ENCODE peak calls at places on chromosomes 2 and 18, in seven cellular contexts. V is stimulated activated CD4-positive, alpha-beta T cell treated with anti-CD3 and anti-CD28 coated beads, Interleukin-4, amount 100 ng/mL, for 4 hours; A is RWPE1; N is AG10803; P is cardiac fibroblast; Z is T-helper 1 cell; C is left ventricle myocardium inferior. Q is an unnamed sample.

GRCh38 chr18:48994926-48995835 is 44.4 kb upstream of the SMAD7 start:
- DNase-seq in V (no peak), A (no peak), N (no peak), P (no peak), Z (no peak), C (no peak), Q (no peak)

GRCh38 chr18:2657788-2658458 is 2.4 kb downstream of the SMCHD1 start:
- DNase-seq in V (no peak), A (peak; percentile 21), N (peak; percentile 59), P (peak; percentile 72), Z (peak; percentile 44), C (no peak), Q (peak; percentile 91)

GRCh38 chr2:177930916-177931315 is 141.7 kb downstream of the PDE11A start:
- DNase-seq in V (no peak), A (no peak), N (no peak), P (no peak), Z (no peak), C (no peak), Q (no peak)

GRCh38 chr2:1743396-1744150 is 742 bp downstream of the PXDN start:
- DNase-seq in V (no peak), A (peak; percentile 31), N (peak; percentile 66), P (peak; percentile 77), Z (no peak), C (no peak), Q (peak; percentile 55)

GRCh38 chr2:189265696-189266320 is 86.2 kb upstream of the COL5A2 start:
- DNase-seq in V (no peak), A (no peak), N (no peak), P (no peak), Z (no peak), C (no peak), Q (no peak)

GRCh38 chr2:182649316-182649715 is 66.7 kb upstream of the DNAJC10 start:
- DNase-seq in V (no peak), A (peak; percentile 20), N (peak; percentile 9), P (peak; percentile 79), Z (no peak), C (no peak), Q (peak; percentile 50)

GRCh38 chr18:61333271-61333745 is at the start of gene CDH20:
- DNase-seq in V (no peak), A (no peak), N (no peak), P (peak; percentile 6), Z (no peak), C (no peak), Q (no peak)

GRCh38 chr2:23422089-23423061 is 37.4 kb downstream of the KLHL29 start:
- DNase-seq in V (no peak), A (no peak), N (no peak), P (no peak), Z (no peak), C (no peak), Q (no peak)

GRCh38 chr2:222859786-222860726 is 780 bp upstream of the ACSL3 start:
- DNase-seq in V (no peak), A (peak; percentile 88), N (peak; percentile 54), P (peak; percentile 89), Z (no peak), C (peak; percentile 51), Q (peak; percentile 85)

GRCh38 chr2:11540148-11540995 is 6.5 kb downstream of the GREB1 start:
- DNase-seq in V (no peak), A (no peak), N (no peak), P (no peak), Z (no peak), C (peak; percentile 50), Q (no peak)

GRCh38 chr2:107393516-107393915 is 433.2 kb upstream of the RGPD4 start:
- DNase-seq in V (no peak), A (no peak), N (no peak), P (no peak), Z (no peak), C (no peak), Q (no peak)

GRCh38 chr2:161128885-161129284 is 31.3 kb upstream of the TANK start:
- DNase-seq in V (no peak), A (no peak), N (no peak), P (no peak), Z (no peak), C (no peak), Q (no peak)

GRCh38 chr2:74194799-74195198 is 3.6 kb upstream of the MTHFD2 start:
- DNase-seq in V (no peak), A (no peak), N (no peak), P (no peak), Z (no peak), C (no peak), Q (no peak)

GRCh38 chr18:6294119-6294784 is 120.5 kb downstream of the L3MBTL4 start:
- DNase-seq in V (no peak), A (no peak), N (no peak), P (no peak), Z (no peak), C (no peak), Q (no peak)

GRCh38 chr2:43018179-43019024 is 208.0 kb downstream of the ZFP36L2 start:
- DNase-seq in V (no peak), A (peak; percentile 64), N (peak; percentile 94), P (peak; percentile 98), Z (no peak), C (peak; percentile 87), Q (peak; percentile 97)

GRCh38 chr2:6724572-6725140 is 141.1 kb downstream of the CMPK2 start:
- DNase-seq in V (no peak), A (no peak), N (no peak), P (no peak), Z (no peak), C (no peak), Q (no peak)

GRCh38 chr2:183070942-183071844 is 7.4 kb upstream of the DUSP19 start:
- DNase-seq in V (no peak), A (no peak), N (peak; percentile 52), P (peak; percentile 64), Z (no peak), C (peak; percentile 35), Q (peak; percentile 41)

GRCh38 chr18:36771246-36771645 is 57.6 kb downstream of the TPGS2 start:
- DNase-seq in V (no peak), A (no peak), N (no peak), P (no peak), Z (no peak), C (no peak), Q (no peak)

GRCh38 chr2:163682695-163683094 is 53.1 kb downstream of the FIGN start:
- DNase-seq in V (no peak), A (peak; percentile 38), N (peak; percentile 22), P (peak; percentile 47), Z (no peak), C (no peak), Q (peak; percentile 55)

GRCh38 chr2:207317358-207317984 is 151.7 kb upstream of the KLF7 start:
- DNase-seq in V (no peak), A (no peak), N (peak; percentile 69), P (no peak), Z (peak; percentile 64), C (no peak), Q (peak; percentile 57)

GRCh38 chr2:173021939-173022371 is 53.7 kb upstream of the MAP3K20 start:
- DNase-seq in V (no peak), A (peak; percentile 41), N (peak; percentile 27), P (peak; percentile 29), Z (no peak), C (peak; percentile 59), Q (peak; percentile 43)

GRCh38 chr2:190357596-190357995 is 14.2 kb downstream of the INPP1 start:
- DNase-seq in V (no peak), A (no peak), N (no peak), P (peak; percentile 23), Z (no peak), C (no peak), Q (no peak)

GRCh38 chr2:140041801-140042200 is 1261.6 kb upstream of the NXPH2 start:
- DNase-seq in V (no peak), A (no peak), N (no peak), P (no peak), Z (no peak), C (no peak), Q (no peak)

Q was measured in fibroblast of the aortic adventitia.